ENCODE peak calls at places on chromosomes 16 and 17, in six cellular contexts. One of them, this sample, is unnamed.

GRCh38 chr17:46027326-46028325 is 28.6 kb downstream of the STH start:
- DNase-seq in mammary epithelial cell: no peak
- DNase-seq in GM12865: no peak
- DNase-seq in PC-9: no peak
- DNase-seq in adrenal gland: no peak
- DNase-seq in astrocyte of the spinal cord: no peak
- DNase-seq in this sample: no peak

GRCh38 chr17:6713130-6713917 is at the start of gene SLC13A5:
- DNase-seq in mammary epithelial cell: peak
- DNase-seq in GM12865: no peak
- DNase-seq in PC-9: no peak
- DNase-seq in adrenal gland: no peak
- DNase-seq in astrocyte of the spinal cord: no peak
- DNase-seq in this sample: peak

GRCh38 chr17:19336938-19337711 is 25.4 kb downstream of the B9D1 start:
- DNase-seq in mammary epithelial cell: no peak
- DNase-seq in GM12865: no peak
- DNase-seq in PC-9: no peak
- DNase-seq in adrenal gland: peak
- DNase-seq in astrocyte of the spinal cord: no peak
- DNase-seq in this sample: no peak

GRCh38 chr17:82849076-82849945 is 9.5 kb upstream of the ZNF750 start:
- DNase-seq in mammary epithelial cell: no peak
- DNase-seq in GM12865: no peak
- DNase-seq in PC-9: no peak
- DNase-seq in adrenal gland: no peak
- DNase-seq in astrocyte of the spinal cord: no peak
- DNase-seq in this sample: no peak

GRCh38 chr17:36928450-36929125 is 8.7 kb upstream of the LHX1 start:
- DNase-seq in mammary epithelial cell: no peak
- DNase-seq in GM12865: no peak
- DNase-seq in PC-9: no peak
- DNase-seq in adrenal gland: no peak
- DNase-seq in astrocyte of the spinal cord: no peak
- DNase-seq in this sample: no peak

GRCh38 chr16:23508589-23509440 is 1.5 kb downstream of the GGA2 start:
- DNase-seq in mammary epithelial cell: no peak
- DNase-seq in GM12865: peak
- DNase-seq in PC-9: no peak
- DNase-seq in adrenal gland: no peak
- DNase-seq in astrocyte of the spinal cord: peak
- DNase-seq in this sample: no peak

GRCh38 chr16:55056585-55057520 is 126.2 kb downstream of the IRX5 start:
- DNase-seq in mammary epithelial cell: no peak
- DNase-seq in GM12865: no peak
- DNase-seq in PC-9: no peak
- DNase-seq in adrenal gland: no peak
- DNase-seq in astrocyte of the spinal cord: no peak
- DNase-seq in this sample: peak

GRCh38 chr16:85319208-85319983 is 207.1 kb upstream of the CIBAR2 start:
- DNase-seq in mammary epithelial cell: no peak
- DNase-seq in GM12865: no peak
- DNase-seq in PC-9: no peak
- DNase-seq in adrenal gland: no peak
- DNase-seq in astrocyte of the spinal cord: no peak
- DNase-seq in this sample: no peak

GRCh38 chr17:3012926-3013581 is 50.4 kb downstream of the OR1D5 start:
- DNase-seq in mammary epithelial cell: peak
- DNase-seq in GM12865: peak
- DNase-seq in PC-9: peak
- DNase-seq in adrenal gland: peak
- DNase-seq in astrocyte of the spinal cord: peak
- DNase-seq in this sample: peak

GRCh38 chr17:63406689-63407330 is 39.3 kb downstream of the CYB561 start:
- DNase-seq in mammary epithelial cell: peak
- DNase-seq in GM12865: peak
- DNase-seq in PC-9: peak
- DNase-seq in adrenal gland: peak
- DNase-seq in astrocyte of the spinal cord: peak
- DNase-seq in this sample: peak

GRCh38 chr16:57618306-57619132 is 9.9 kb upstream of the ADGRG1 start:
- DNase-seq in mammary epithelial cell: peak
- DNase-seq in GM12865: no peak
- DNase-seq in PC-9: peak
- DNase-seq in adrenal gland: peak
- DNase-seq in astrocyte of the spinal cord: no peak
- DNase-seq in this sample: peak

GRCh38 chr16:9499921-9500593 is 408.6 kb downstream of the HAPSTR1 start:
- DNase-seq in mammary epithelial cell: no peak
- DNase-seq in GM12865: no peak
- DNase-seq in PC-9: no peak
- DNase-seq in adrenal gland: no peak
- DNase-seq in astrocyte of the spinal cord: no peak
- DNase-seq in this sample: no peak

GRCh38 chr16:81443688-81444447 is 740 bp upstream of the CMIP start:
- DNase-seq in mammary epithelial cell: no peak
- DNase-seq in GM12865: no peak
- DNase-seq in PC-9: no peak
- DNase-seq in adrenal gland: peak
- DNase-seq in astrocyte of the spinal cord: no peak
- DNase-seq in this sample: no peak

GRCh38 chr17:15469260-15469659 is 1.8 kb upstream of the CDRT4 start:
- DNase-seq in mammary epithelial cell: no peak
- DNase-seq in GM12865: no peak
- DNase-seq in PC-9: no peak
- DNase-seq in adrenal gland: no peak
- DNase-seq in astrocyte of the spinal cord: peak
- DNase-seq in this sample: no peak

GRCh38 chr16:27766166-27766925 is 216.4 kb downstream of the KATNIP start:
- DNase-seq in mammary epithelial cell: no peak
- DNase-seq in GM12865: no peak
- DNase-seq in PC-9: no peak
- DNase-seq in adrenal gland: no peak
- DNase-seq in astrocyte of the spinal cord: no peak
- DNase-seq in this sample: no peak

GRCh38 chr16:86534779-86535605 is 20.0 kb downstream of the MTHFSD start:
- DNase-seq in mammary epithelial cell: no peak
- DNase-seq in GM12865: no peak
- DNase-seq in PC-9: no peak
- DNase-seq in adrenal gland: no peak
- DNase-seq in astrocyte of the spinal cord: no peak
- DNase-seq in this sample: no peak

GRCh38 chr16:85912271-85912974 is 13.5 kb downstream of the IRF8 start:
- DNase-seq in mammary epithelial cell: no peak
- DNase-seq in GM12865: no peak
- DNase-seq in PC-9: no peak
- DNase-seq in adrenal gland: no peak
- DNase-seq in astrocyte of the spinal cord: no peak
- DNase-seq in this sample: no peak

GRCh38 chr16:68382296-68382718 is 66.0 kb downstream of the SMPD3 start:
- DNase-seq in mammary epithelial cell: no peak
- DNase-seq in GM12865: peak
- DNase-seq in PC-9: no peak
- DNase-seq in adrenal gland: no peak
- DNase-seq in astrocyte of the spinal cord: no peak
- DNase-seq in this sample: no peak

GRCh38 chr17:60472449-60472848 is 50.2 kb downstream of the CHCT1 start:
- DNase-seq in mammary epithelial cell: no peak
- DNase-seq in GM12865: no peak
- DNase-seq in PC-9: no peak
- DNase-seq in adrenal gland: no peak
- DNase-seq in astrocyte of the spinal cord: no peak
- DNase-seq in this sample: no peak

GRCh38 chr16:61871837-61872777 is 164.1 kb downstream of the CDH8 start:
- DNase-seq in mammary epithelial cell: no peak
- DNase-seq in GM12865: peak
- DNase-seq in PC-9: no peak
- DNase-seq in adrenal gland: no peak
- DNase-seq in astrocyte of the spinal cord: no peak
- DNase-seq in this sample: no peak

GRCh38 chr17:43627657-43628650 is 33.8 kb downstream of the MEOX1 start:
- DNase-seq in mammary epithelial cell: no peak
- DNase-seq in GM12865: no peak
- DNase-seq in PC-9: no peak
- DNase-seq in adrenal gland: no peak
- DNase-seq in astrocyte of the spinal cord: no peak
- DNase-seq in this sample: no peak

GRCh38 chr17:40605301-40605700 is 40.0 kb upstream of the CCR7 start:
- DNase-seq in mammary epithelial cell: no peak
- DNase-seq in GM12865: no peak
- DNase-seq in PC-9: no peak
- DNase-seq in adrenal gland: no peak
- DNase-seq in astrocyte of the spinal cord: no peak
- DNase-seq in this sample: peak

GRCh38 chr16:17463335-17463734 is 7.4 kb downstream of the XYLT1 start:
- DNase-seq in mammary epithelial cell: no peak
- DNase-seq in GM12865: no peak
- DNase-seq in PC-9: no peak
- DNase-seq in adrenal gland: no peak
- DNase-seq in astrocyte of the spinal cord: no peak
- DNase-seq in this sample: no peak

DNA sequence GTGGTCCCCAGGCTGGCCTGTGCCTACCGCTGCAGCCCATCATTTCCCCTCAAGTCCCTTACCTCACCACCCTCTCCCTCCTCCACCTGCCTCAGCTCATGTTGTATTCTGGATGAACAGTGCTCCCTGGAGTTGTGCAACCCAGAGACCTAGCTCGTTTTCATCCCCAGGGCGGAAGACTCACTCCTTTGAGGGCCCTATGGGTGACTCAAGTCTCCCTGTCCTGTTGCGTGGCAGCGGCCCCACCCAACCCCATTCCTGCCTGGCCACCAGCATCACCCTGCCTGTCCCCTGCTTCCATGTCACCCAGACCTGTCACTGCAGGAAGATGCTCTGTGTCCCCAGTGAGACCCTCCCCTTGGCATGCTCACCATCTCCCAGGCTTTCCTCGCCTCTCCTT is 3.3 kb downstream of the ALOX12B start:
- DNase-seq in mammary epithelial cell: peak
- DNase-seq in GM12865: no peak
- DNase-seq in PC-9: no peak
- DNase-seq in adrenal gland: no peak
- DNase-seq in astrocyte of the spinal cord: no peak
- DNase-seq in this sample: peak
- H3K4me3 ChIP-seq in mammary epithelial cell: no peak
- H3K4me3 ChIP-seq in GM12865: no peak
- H3K4me3 ChIP-seq in PC-9: no peak
- H3K4me3 ChIP-seq in adrenal gland: no peak
- H3K4me3 ChIP-seq in astrocyte of the spinal cord: no peak
- H3K4me3 ChIP-seq in this sample: no peak

GRCh38 chr17:55383771-55384679 is 37.6 kb downstream of the MMD start:
- DNase-seq in mammary epithelial cell: no peak
- DNase-seq in GM12865: no peak
- DNase-seq in PC-9: no peak
- DNase-seq in adrenal gland: no peak
- DNase-seq in astrocyte of the spinal cord: no peak
- DNase-seq in this sample: no peak
- TF ChIP-seq CTCF in mammary epithelial cell: no peak
- TF ChIP-seq CTCF in GM12865: no peak
- TF ChIP-seq CTCF in PC-9: no peak
- TF ChIP-seq CTCF in adrenal gland: no peak
- TF ChIP-seq CTCF in astrocyte of the spinal cord: no peak
- TF ChIP-seq CTCF in this sample: no peak

GRCh38 chr17:68771867-68772515 is 170.8 kb upstream of the FAM20A start:
- DNase-seq in mammary epithelial cell: peak
- DNase-seq in GM12865: peak
- DNase-seq in PC-9: no peak
- DNase-seq in adrenal gland: no peak
- DNase-seq in astrocyte of the spinal cord: peak
- DNase-seq in this sample: peak
- H3K4me3 ChIP-seq in mammary epithelial cell: no peak
- H3K4me3 ChIP-seq in GM12865: peak
- H3K4me3 ChIP-seq in PC-9: peak
- H3K4me3 ChIP-seq in adrenal gland: peak
- H3K4me3 ChIP-seq in astrocyte of the spinal cord: no peak
- H3K4me3 ChIP-seq in this sample: no peak

GRCh38 chr17:76540381-76541300 is 797 bp downstream of the PRCD start:
- DNase-seq in mammary epithelial cell: peak
- DNase-seq in GM12865: peak
- DNase-seq in PC-9: peak
- DNase-seq in adrenal gland: peak
- DNase-seq in astrocyte of the spinal cord: peak
- DNase-seq in this sample: peak
- TF ChIP-seq CTCF in mammary epithelial cell: no peak
- TF ChIP-seq CTCF in GM12865: no peak
- TF ChIP-seq CTCF in PC-9: no peak
- TF ChIP-seq CTCF in adrenal gland: no peak
- TF ChIP-seq CTCF in astrocyte of the spinal cord: no peak
- TF ChIP-seq CTCF in this sample: peak

GRCh38 chr16:51133691-51134090 is 17.4 kb downstream of the SALL1 start:
- DNase-seq in mammary epithelial cell: no peak
- DNase-seq in GM12865: no peak
- DNase-seq in PC-9: no peak
- DNase-seq in adrenal gland: no peak
- DNase-seq in astrocyte of the spinal cord: no peak
- DNase-seq in this sample: no peak

GRCh38 chr16:51131619-51132018 is 19.5 kb downstream of the SALL1 start:
- DNase-seq in mammary epithelial cell: no peak
- DNase-seq in GM12865: no peak
- DNase-seq in PC-9: no peak
- DNase-seq in adrenal gland: no peak
- DNase-seq in astrocyte of the spinal cord: no peak
- DNase-seq in this sample: no peak

GRCh38 chr16:51134269-51134812 is 16.7 kb downstream of the SALL1 start:
- DNase-seq in mammary epithelial cell: no peak
- DNase-seq in GM12865: no peak
- DNase-seq in PC-9: no peak
- DNase-seq in adrenal gland: no peak
- DNase-seq in astrocyte of the spinal cord: no peak
- DNase-seq in this sample: no peak

GRCh38 chr16:51132484-51132883 is 18.6 kb downstream of the SALL1 start:
- DNase-seq in mammary epithelial cell: no peak
- DNase-seq in GM12865: no peak
- DNase-seq in PC-9: no peak
- DNase-seq in adrenal gland: no peak
- DNase-seq in astrocyte of the spinal cord: no peak
- DNase-seq in this sample: no peak

DNA sequence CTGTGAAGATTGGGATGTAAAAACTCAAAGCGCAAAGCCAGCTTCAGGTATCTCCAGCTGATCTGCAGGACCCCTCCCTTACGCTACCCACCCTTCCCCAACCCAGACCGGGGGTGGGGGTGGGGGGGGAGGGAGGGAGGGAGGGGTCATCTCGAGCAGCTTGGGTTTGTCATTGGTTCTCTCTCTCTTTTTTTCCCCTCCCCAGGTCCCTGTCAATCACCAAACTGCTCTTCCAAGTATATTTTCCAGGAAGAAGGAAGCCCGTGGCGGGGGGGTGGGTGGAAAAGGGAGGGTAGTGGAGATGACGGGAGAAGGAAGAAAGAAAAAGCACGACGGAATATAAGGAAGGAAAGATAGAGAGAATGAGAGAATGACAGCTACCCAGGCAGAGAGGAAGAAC is 17.9 kb downstream of the SALL1 start:
- DNase-seq in mammary epithelial cell: no peak
- DNase-seq in GM12865: no peak
- DNase-seq in PC-9: no peak
- DNase-seq in adrenal gland: no peak
- DNase-seq in astrocyte of the spinal cord: no peak
- DNase-seq in this sample: no peak
- H3K4me3 ChIP-seq in mammary epithelial cell: no peak
- H3K4me3 ChIP-seq in GM12865: no peak
- H3K4me3 ChIP-seq in PC-9: no peak
- H3K4me3 ChIP-seq in adrenal gland: no peak
- H3K4me3 ChIP-seq in astrocyte of the spinal cord: no peak
- H3K4me3 ChIP-seq in this sample: no peak

GRCh38 chr16:1338119-1338730 is 4.8 kb downstream of the BAIAP3 start:
- DNase-seq in mammary epithelial cell: no peak
- DNase-seq in GM12865: peak
- DNase-seq in PC-9: peak
- DNase-seq in adrenal gland: no peak
- DNase-seq in astrocyte of the spinal cord: no peak
- DNase-seq in this sample: peak
- TF ChIP-seq CTCF in mammary epithelial cell: peak
- TF ChIP-seq CTCF in GM12865: peak
- TF ChIP-seq CTCF in PC-9: peak
- TF ChIP-seq CTCF in adrenal gland: no peak
- TF ChIP-seq CTCF in astrocyte of the spinal cord: peak
- TF ChIP-seq CTCF in this sample: peak